ENCODE peak calls at places on chromosomes 2 and 18, in four cellular contexts. G is endothelial cell, U is tibial artery, Q is epithelial cell of esophagus. O is an unnamed sample.

GRCh38 chr2:18178736-18179349 is 300.4 kb downstream of the KCNS3 start:
- DNase-seq in G (peak), U (no peak), Q (peak), O (no peak)

GRCh38 chr18:59779979-59780378 is 82.8 kb upstream of the CCBE1 start:
- DNase-seq in G (no peak), U (no peak), Q (peak), O (no peak)

GRCh38 chr2:71330585-71331330 is 824 bp upstream of the ZNF638 start:
- DNase-seq in G (no peak), U (no peak), Q (no peak), O (no peak)

GRCh38 chr2:219553168-219553417 is 9.3 kb downstream of the TMEM198 start:
- DNase-seq in G (no peak), U (no peak), Q (no peak), O (no peak)

GRCh38 chr2:26616864-26617135 is 24.4 kb downstream of the CIB4 start:
- DNase-seq in G (no peak), U (no peak), Q (no peak), O (no peak)

GRCh38 chr2:67400560-67401464 is 3.7 kb downstream of the ETAA1 start:
- DNase-seq in G (no peak), U (no peak), Q (peak), O (no peak)

GRCh38 chr2:119223521-119224390 is at the start of gene STEAP3:
- DNase-seq in G (peak), U (peak), Q (peak), O (peak)

GRCh38 chr2:74423226-74424095 is 1.9 kb downstream of the WDR54 start:
- DNase-seq in G (no peak), U (no peak), Q (no peak), O (no peak)

GRCh38 chr2:133109772-133110171 is 439.8 kb upstream of the LYPD1 start:
- DNase-seq in G (no peak), U (no peak), Q (peak), O (no peak)

GRCh38 chr2:72137498-72138010 is 10.1 kb downstream of the CYP26B1 start:
- DNase-seq in G (peak), U (peak), Q (peak), O (no peak)

GRCh38 chr18:79583984-79584401 is 95.6 kb upstream of the CTDP1 start:
- DNase-seq in G (no peak), U (no peak), Q (no peak), O (peak)

GRCh38 chr2:235142588-235142987 is 190.8 kb downstream of the SH3BP4 start:
- DNase-seq in G (no peak), U (no peak), Q (no peak), O (peak)

GRCh38 chr2:37827911-37828411 is 97.1 kb upstream of the RMDN2 start:
- DNase-seq in G (no peak), U (no peak), Q (peak), O (no peak)

GRCh38 chr2:109337221-109337620 is 208.2 kb downstream of the SH3RF3 start:
- DNase-seq in G (no peak), U (no peak), Q (no peak), O (no peak)

GRCh38 chr2:37589298-37589697 is 82.1 kb downstream of the CDC42EP3 start:
- DNase-seq in G (no peak), U (no peak), Q (peak), O (no peak)

GRCh38 chr2:127592761-127593227 is 53.2 kb upstream of the GPR17 start:
- DNase-seq in G (no peak), U (peak), Q (no peak), O (peak)

GRCh38 chr18:44723973-44724778 is 43.5 kb downstream of the SETBP1 start:
- DNase-seq in G (no peak), U (peak), Q (no peak), O (no peak)

GRCh38 chr2:238421695-238422035 is 5.1 kb upstream of the ASB1 start:
- DNase-seq in G (no peak), U (no peak), Q (no peak), O (no peak)

GRCh38 chr2:178072383-178073301 is at the start of gene PDE11A:
- DNase-seq in G (peak), U (peak), Q (peak), O (peak)

GRCh38 chr18:42108071-42108470 is 153.0 kb downstream of the PIK3C3 start:
- DNase-seq in G (no peak), U (no peak), Q (no peak), O (no peak)

GRCh38 chr2:101679801-101680487 is 17.6 kb upstream of the MAP4K4 start:
- DNase-seq in G (no peak), U (no peak), Q (no peak), O (peak)

DNA sequence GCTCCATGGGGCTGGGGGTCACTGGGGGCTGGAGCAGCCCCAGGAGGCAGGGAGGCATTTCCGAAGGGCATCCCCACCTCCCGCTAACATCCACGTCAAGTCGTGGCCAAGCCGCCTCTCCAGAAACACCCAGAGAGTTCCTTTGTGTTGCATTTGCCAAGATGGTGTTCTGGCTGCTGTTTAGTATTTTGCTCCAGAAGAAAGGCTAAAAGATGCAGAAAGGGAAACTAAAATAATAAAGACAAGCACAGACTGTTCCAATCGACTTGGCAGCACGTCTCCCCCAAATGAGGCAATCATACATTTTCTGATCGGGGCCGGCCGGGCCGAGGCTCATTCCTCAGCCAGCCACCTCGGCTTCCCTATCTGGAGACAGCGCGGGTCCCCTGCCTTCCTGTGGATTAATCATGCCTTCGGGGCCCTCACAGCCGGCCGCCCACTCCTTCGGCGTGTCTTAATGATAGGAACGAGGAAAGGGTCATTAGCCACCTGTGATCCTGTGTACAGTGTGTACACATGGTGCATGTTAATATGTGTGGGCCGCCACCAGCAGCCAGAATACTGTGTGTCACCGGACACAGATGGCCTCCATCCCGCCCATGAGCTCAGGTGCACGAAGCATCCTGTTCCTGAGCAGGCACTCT is 169.2 kb downstream of the KLHL29 start:
- DNase-seq in G (no peak), U (peak), Q (no peak), O (no peak)
- TF ChIP-seq CTCF in G (no peak), U (no peak), Q (no peak), O (no peak)

DNA sequence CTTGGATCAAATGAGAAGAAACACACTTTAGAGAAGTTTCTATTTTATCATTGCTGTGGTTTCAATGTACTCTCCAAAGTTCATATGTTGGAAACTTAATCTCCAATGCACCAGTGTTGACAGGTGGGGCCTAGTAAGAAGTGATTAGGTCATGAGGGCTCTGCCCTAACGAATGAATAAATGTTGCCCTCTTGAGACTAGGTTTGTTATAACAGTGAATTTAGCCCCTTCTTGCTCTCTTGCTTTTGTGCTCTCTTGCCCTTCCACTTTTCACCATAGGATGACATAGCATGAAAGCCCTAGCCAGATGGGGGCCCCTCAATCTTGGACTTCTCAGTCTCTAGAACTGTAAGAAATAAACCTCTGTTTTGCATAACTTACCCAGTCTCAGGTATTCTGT is 664.8 kb downstream of the DCC start:
- DNase-seq in G (no peak), U (no peak), Q (no peak), O (no peak)
- TF ChIP-seq CTCF in G (no peak), U (no peak), Q (no peak), O (no peak)

GRCh38 chr18:58532298-58532697 is 96.6 kb downstream of the ALPK2 start:
- DNase-seq in G (no peak), U (no peak), Q (peak), O (no peak)

GRCh38 chr18:58533771-58534170 is 95.1 kb downstream of the ALPK2 start:
- DNase-seq in G (no peak), U (no peak), Q (no peak), O (no peak)

GRCh38 chr18:58530801-58531200 is 98.1 kb downstream of the ALPK2 start:
- DNase-seq in G (no peak), U (no peak), Q (no peak), O (no peak)

GRCh38 chr18:58534535-58535301 is 94.2 kb downstream of the ALPK2 start:
- DNase-seq in G (no peak), U (no peak), Q (no peak), O (no peak)

GRCh38 chr18:58532972-58533371 is 95.9 kb downstream of the ALPK2 start:
- DNase-seq in G (no peak), U (no peak), Q (no peak), O (no peak)
- TF ChIP-seq CTCF in G (no peak), U (no peak), Q (no peak), O (no peak)

GRCh38 chr2:158456309-158457066 is at the start of the genes CCDC148 and PKP4:
- DNase-seq in G (peak), U (peak), Q (peak), O (peak)
- TF ChIP-seq CTCF in G (no peak), U (peak), Q (peak), O (peak)

GRCh38 chr2:76160683-76161082 is 450.0 kb upstream of the GCFC2 start:
- DNase-seq in G (no peak), U (no peak), Q (no peak), O (no peak)
- TF ChIP-seq CTCF in G (no peak), U (no peak), Q (no peak), O (no peak)

GRCh38 chr18:63579643-63580042 is 7.5 kb upstream of the SERPINB13 start:
- DNase-seq in G (no peak), U (no peak), Q (no peak), O (no peak)

GRCh38 chr18:63575680-63576079 is 11.5 kb upstream of the SERPINB13 start:
- DNase-seq in G (no peak), U (no peak), Q (peak), O (no peak)

DNA sequence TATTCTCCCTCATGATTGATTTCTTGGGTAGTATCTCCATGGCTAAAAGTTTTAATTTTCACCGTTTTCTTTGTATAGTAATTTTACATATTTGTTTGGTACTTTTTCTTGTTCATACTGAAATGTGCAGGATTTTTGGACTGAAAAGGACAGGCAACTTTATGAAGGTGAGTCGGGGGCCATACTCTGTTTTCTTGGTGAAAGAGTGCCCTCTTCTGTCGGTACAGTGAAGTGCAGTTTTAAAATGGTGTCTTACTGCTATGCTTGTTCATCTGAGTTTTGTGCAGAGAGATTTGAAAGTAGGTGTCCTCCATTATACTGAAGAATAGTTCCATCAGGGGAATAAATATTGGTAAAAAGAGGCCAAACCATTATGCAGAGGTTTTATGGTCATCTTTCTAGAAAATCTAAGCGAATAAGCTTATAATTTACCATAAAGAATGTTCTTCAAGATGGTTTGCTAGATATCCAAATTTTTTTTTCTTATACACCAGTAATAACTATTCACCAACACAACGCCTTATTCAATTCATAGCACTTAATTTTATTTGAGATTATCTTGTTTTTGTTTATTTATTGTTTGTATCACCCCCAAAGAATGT is 8.7 kb upstream of the SERPINB13 start:
- DNase-seq in G (peak), U (no peak), Q (peak), O (no peak)
- TF ChIP-seq CTCF in G (peak), U (peak), Q (peak), O (peak)

DNA sequence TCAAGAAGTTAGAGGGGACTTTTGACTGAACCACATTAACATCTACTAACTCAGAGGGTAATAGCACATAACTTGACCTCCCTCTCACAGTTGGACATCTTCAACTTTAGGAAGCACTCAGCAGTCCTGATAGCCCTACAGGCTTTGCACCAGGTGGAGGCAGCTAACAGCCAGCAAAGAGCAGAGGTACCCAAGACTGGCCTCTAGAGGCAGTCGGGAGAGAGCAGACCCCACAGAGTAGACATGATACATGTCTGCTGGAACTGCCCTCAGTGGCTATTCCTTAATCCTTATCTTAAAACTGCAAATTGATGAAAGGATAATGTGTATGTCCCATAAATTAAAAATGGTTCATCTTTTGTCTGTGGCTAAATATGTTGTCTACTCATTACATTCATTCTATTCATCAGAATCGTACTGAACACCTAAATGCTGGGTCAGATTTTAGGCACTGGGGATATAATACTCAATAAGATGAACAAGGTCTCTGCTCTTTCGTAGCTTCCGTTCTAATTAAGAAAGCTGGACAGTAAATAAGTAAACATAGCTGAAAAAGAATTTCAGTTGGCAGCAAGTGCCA is 49.8 kb downstream of the CAB39 start:
- DNase-seq in G (peak), U (no peak), Q (peak), O (no peak)
- TF ChIP-seq CTCF in G (peak), U (no peak), Q (peak), O (peak)

DNA sequence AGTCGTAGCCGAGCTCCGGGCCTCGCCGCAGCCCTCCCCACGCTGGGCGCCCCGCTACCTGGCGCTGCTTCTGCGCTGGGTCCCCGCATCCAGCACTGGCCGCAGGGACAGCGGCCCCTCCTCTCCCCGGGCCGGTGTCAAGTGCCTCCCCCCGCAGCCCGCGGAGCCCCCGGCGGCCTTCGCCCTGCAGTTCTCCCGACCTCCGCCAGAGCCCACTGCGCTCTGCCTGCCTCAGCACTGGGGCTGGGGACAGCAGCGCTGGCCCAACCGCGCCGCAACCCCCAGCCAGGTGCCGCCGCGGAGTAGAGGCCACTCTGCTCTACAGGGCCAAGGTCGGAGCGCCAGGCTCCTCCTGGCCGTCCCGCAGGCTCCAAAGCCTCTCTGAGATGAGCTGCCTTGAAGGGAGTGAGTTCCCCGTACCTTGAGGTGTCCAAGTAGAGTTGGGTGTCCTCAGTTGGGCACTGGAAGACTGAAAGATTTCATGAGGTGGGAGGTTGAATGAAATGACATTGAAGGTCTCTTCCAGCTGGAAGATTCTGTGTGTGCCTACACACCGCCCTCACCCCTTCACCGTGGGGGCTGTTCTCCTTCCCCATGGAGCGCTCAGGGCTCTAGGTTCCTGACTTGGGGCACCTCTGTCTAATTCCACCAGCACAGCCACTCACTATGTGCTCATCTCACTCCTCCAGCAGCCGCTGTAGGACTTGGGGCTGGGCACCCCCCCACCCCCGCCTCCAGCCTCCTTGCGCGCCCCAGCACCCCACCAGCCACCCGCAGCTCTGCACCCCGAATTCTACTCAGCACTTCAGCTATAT is 854 bp upstream of the DNMT3A start:
- DNase-seq in G (peak), U (peak), Q (peak), O (peak)
- TF ChIP-seq CTCF in G (peak), U (peak), Q (peak), O (peak)

O was measured in osteocyte.